ENCODE peak calls at places on chromosomes 1 and 21, in six cellular contexts. One of them, this sample, is unnamed.

GRCh38 chr1:223264983-223265663 is 98.9 kb downstream of the SUSD4 start:
- DNase-seq in endothelial cell: no peak
- DNase-seq in A549: no peak
- DNase-seq in PC-3: no peak
- DNase-seq in A673: no peak
- DNase-seq in activated B cell treated with CpG ODN at 0.5 μM for 24 hours: no peak
- DNase-seq in this sample: no peak

GRCh38 chr1:205226868-205227583 is 720 bp upstream of the TMCC2 start:
- DNase-seq in endothelial cell: no peak
- DNase-seq in PC-3: peak; percentile 63
- DNase-seq in activated B cell treated with CpG ODN at 0.5 μM for 24 hours: no peak
- DNase-seq in A549: peak; percentile 44
- DNase-seq in A673: peak; percentile 32
- DNase-seq in this sample: peak; percentile 51

GRCh38 chr1:67610450-67610849 is 74.6 kb upstream of the GADD45A start:
- DNase-seq in A673: no peak
- DNase-seq in A549: no peak
- DNase-seq in activated B cell treated with CpG ODN at 0.5 μM for 24 hours: no peak
- DNase-seq in endothelial cell: no peak
- DNase-seq in PC-3: peak; percentile 5
- DNase-seq in this sample: no peak

GRCh38 chr21:40141621-40142020 is 274.4 kb downstream of the PCP4 start:
- DNase-seq in endothelial cell: no peak
- DNase-seq in PC-3: no peak
- DNase-seq in A673: no peak
- DNase-seq in activated B cell treated with CpG ODN at 0.5 μM for 24 hours: no peak
- DNase-seq in A549: no peak
- DNase-seq in this sample: no peak

GRCh38 chr1:205567716-205568115 is 63.2 kb downstream of the CDK18 start:
- DNase-seq in PC-3: no peak
- DNase-seq in activated B cell treated with CpG ODN at 0.5 μM for 24 hours: no peak
- DNase-seq in A673: no peak
- DNase-seq in endothelial cell: no peak
- DNase-seq in A549: no peak
- DNase-seq in this sample: no peak

GRCh38 chr1:91924146-91924545 is 25.1 kb upstream of the BRDT start:
- DNase-seq in endothelial cell: no peak
- DNase-seq in A673: no peak
- DNase-seq in A549: peak; percentile 10
- DNase-seq in PC-3: peak; percentile 55
- DNase-seq in activated B cell treated with CpG ODN at 0.5 μM for 24 hours: no peak
- DNase-seq in this sample: no peak

GRCh38 chr1:19312782-19313635 is 883 bp downstream of the SLC66A1 start:
- DNase-seq in endothelial cell: no peak
- DNase-seq in activated B cell treated with CpG ODN at 0.5 μM for 24 hours: no peak
- DNase-seq in A549: no peak
- DNase-seq in A673: no peak
- DNase-seq in PC-3: no peak
- DNase-seq in this sample: no peak

GRCh38 chr1:221419513-221420088 is 322.3 kb downstream of the DUSP10 start:
- DNase-seq in PC-3: peak; percentile 41
- DNase-seq in activated B cell treated with CpG ODN at 0.5 μM for 24 hours: no peak
- DNase-seq in A549: no peak
- DNase-seq in A673: no peak
- DNase-seq in endothelial cell: no peak
- DNase-seq in this sample: no peak

GRCh38 chr1:230230948-230231738 is 164.1 kb downstream of the GALNT2 start:
- DNase-seq in PC-3: no peak
- DNase-seq in endothelial cell: no peak
- DNase-seq in activated B cell treated with CpG ODN at 0.5 μM for 24 hours: no peak
- DNase-seq in A549: no peak
- DNase-seq in A673: no peak
- DNase-seq in this sample: no peak

GRCh38 chr1:169809370-169810095 is 14.8 kb upstream of the METTL18 start:
- DNase-seq in PC-3: peak; percentile 74
- DNase-seq in activated B cell treated with CpG ODN at 0.5 μM for 24 hours: no peak
- DNase-seq in A673: peak; percentile 44
- DNase-seq in A549: peak; percentile 43
- DNase-seq in endothelial cell: peak; percentile 30
- DNase-seq in this sample: no peak

GRCh38 chr1:110390096-110390495 is 730 bp downstream of the SLC16A4 start:
- DNase-seq in A673: no peak
- DNase-seq in PC-3: no peak
- DNase-seq in activated B cell treated with CpG ODN at 0.5 μM for 24 hours: no peak
- DNase-seq in endothelial cell: no peak
- DNase-seq in A549: peak; percentile 79
- DNase-seq in this sample: no peak

GRCh38 chr1:206770531-206771352 is at the start of gene IL19:
- DNase-seq in A673: peak; percentile 9
- DNase-seq in PC-3: peak; percentile 38
- DNase-seq in endothelial cell: no peak
- DNase-seq in A549: no peak
- DNase-seq in activated B cell treated with CpG ODN at 0.5 μM for 24 hours: no peak
- DNase-seq in this sample: no peak

GRCh38 chr1:159959451-159959850 is 5.4 kb upstream of the SLAMF9 start:
- DNase-seq in A673: no peak
- DNase-seq in endothelial cell: no peak
- DNase-seq in activated B cell treated with CpG ODN at 0.5 μM for 24 hours: no peak
- DNase-seq in PC-3: peak; percentile 94
- DNase-seq in A549: no peak
- DNase-seq in this sample: no peak

GRCh38 chr1:77643456-77643855 is 39.0 kb downstream of the ZZZ3 start:
- DNase-seq in activated B cell treated with CpG ODN at 0.5 μM for 24 hours: no peak
- DNase-seq in A673: no peak
- DNase-seq in PC-3: no peak
- DNase-seq in endothelial cell: no peak
- DNase-seq in A549: no peak
- DNase-seq in this sample: no peak

GRCh38 chr1:56644941-56645662 is at the start of gene PRKAA2:
- DNase-seq in A549: peak; percentile 42
- DNase-seq in PC-3: peak; percentile 52
- DNase-seq in activated B cell treated with CpG ODN at 0.5 μM for 24 hours: peak; percentile 39
- DNase-seq in endothelial cell: peak; percentile 56
- DNase-seq in A673: peak; percentile 29
- DNase-seq in this sample: peak; percentile 37

GRCh38 chr1:86380257-86380861 is 15.8 kb downstream of the ODF2L start:
- DNase-seq in A549: peak; percentile 74
- DNase-seq in activated B cell treated with CpG ODN at 0.5 μM for 24 hours: no peak
- DNase-seq in endothelial cell: no peak
- DNase-seq in PC-3: peak; percentile 76
- DNase-seq in A673: peak; percentile 73
- DNase-seq in this sample: no peak

GRCh38 chr1:234645964-234646363 is 36.0 kb upstream of the IRF2BP2 start:
- DNase-seq in A549: no peak
- DNase-seq in endothelial cell: no peak
- DNase-seq in activated B cell treated with CpG ODN at 0.5 μM for 24 hours: no peak
- DNase-seq in PC-3: no peak
- DNase-seq in A673: no peak
- DNase-seq in this sample: no peak

GRCh38 chr21:31108969-31109368 is 70.7 kb upstream of the KRTAP19-8 start:
- DNase-seq in PC-3: peak; percentile 45
- DNase-seq in A549: no peak
- DNase-seq in endothelial cell: no peak
- DNase-seq in A673: peak; percentile 37
- DNase-seq in activated B cell treated with CpG ODN at 0.5 μM for 24 hours: no peak
- DNase-seq in this sample: no peak

GRCh38 chr1:55839626-55840025 is 624.5 kb upstream of the USP24 start:
- DNase-seq in endothelial cell: no peak
- DNase-seq in A673: no peak
- DNase-seq in A549: no peak
- DNase-seq in PC-3: no peak
- DNase-seq in activated B cell treated with CpG ODN at 0.5 μM for 24 hours: no peak
- DNase-seq in this sample: no peak

GRCh38 chr1:41238311-41239094 is 3.6 kb downstream of the SCMH1 start:
- DNase-seq in A673: no peak
- DNase-seq in activated B cell treated with CpG ODN at 0.5 μM for 24 hours: no peak
- DNase-seq in PC-3: peak; percentile 73
- DNase-seq in A549: peak; percentile 59
- DNase-seq in endothelial cell: no peak
- DNase-seq in this sample: no peak

GRCh38 chr1:156146749-156147405 is 6.5 kb upstream of the SEMA4A start:
- DNase-seq in A549: no peak
- DNase-seq in PC-3: peak; percentile 32
- DNase-seq in endothelial cell: no peak
- DNase-seq in activated B cell treated with CpG ODN at 0.5 μM for 24 hours: no peak
- DNase-seq in A673: no peak
- DNase-seq in this sample: no peak

GRCh38 chr1:23393706-23394105 is 24.1 kb upstream of the ZNF436 start:
- DNase-seq in A673: no peak
- DNase-seq in A549: no peak
- DNase-seq in activated B cell treated with CpG ODN at 0.5 μM for 24 hours: no peak
- DNase-seq in endothelial cell: no peak
- DNase-seq in PC-3: peak; percentile 4
- DNase-seq in this sample: no peak

GRCh38 chr21:45087022-45087823 is 12.8 kb downstream of the ADARB1 start:
- DNase-seq in PC-3: no peak
- DNase-seq in A549: no peak
- DNase-seq in A673: no peak
- DNase-seq in endothelial cell: no peak
- DNase-seq in activated B cell treated with CpG ODN at 0.5 μM for 24 hours: no peak
- DNase-seq in this sample: no peak

GRCh38 chr1:102937401-102937800 is 170.9 kb downstream of the COL11A1 start:
- DNase-seq in A673: no peak
- DNase-seq in endothelial cell: no peak
- DNase-seq in A549: no peak
- DNase-seq in PC-3: no peak
- DNase-seq in activated B cell treated with CpG ODN at 0.5 μM for 24 hours: no peak
- DNase-seq in this sample: no peak

GRCh38 chr1:84598418-84598817 is 24.2 kb upstream of the CTBS start:
- DNase-seq in A549: no peak
- DNase-seq in activated B cell treated with CpG ODN at 0.5 μM for 24 hours: no peak
- DNase-seq in PC-3: no peak
- DNase-seq in endothelial cell: no peak
- DNase-seq in A673: no peak
- DNase-seq in this sample: no peak

GRCh38 chr21:15732290-15732995 is 2.7 kb downstream of the USP25 start:
- DNase-seq in A549: peak; percentile 53
- DNase-seq in A673: peak; percentile 63
- DNase-seq in endothelial cell: no peak
- DNase-seq in PC-3: peak; percentile 66
- DNase-seq in activated B cell treated with CpG ODN at 0.5 μM for 24 hours: no peak
- DNase-seq in this sample: no peak

GRCh38 chr1:107449326-107449725 is 308.5 kb downstream of the NTNG1 start:
- DNase-seq in activated B cell treated with CpG ODN at 0.5 μM for 24 hours: no peak
- DNase-seq in PC-3: no peak
- DNase-seq in A673: no peak
- DNase-seq in A549: no peak
- DNase-seq in endothelial cell: no peak
- DNase-seq in this sample: no peak

DNA sequence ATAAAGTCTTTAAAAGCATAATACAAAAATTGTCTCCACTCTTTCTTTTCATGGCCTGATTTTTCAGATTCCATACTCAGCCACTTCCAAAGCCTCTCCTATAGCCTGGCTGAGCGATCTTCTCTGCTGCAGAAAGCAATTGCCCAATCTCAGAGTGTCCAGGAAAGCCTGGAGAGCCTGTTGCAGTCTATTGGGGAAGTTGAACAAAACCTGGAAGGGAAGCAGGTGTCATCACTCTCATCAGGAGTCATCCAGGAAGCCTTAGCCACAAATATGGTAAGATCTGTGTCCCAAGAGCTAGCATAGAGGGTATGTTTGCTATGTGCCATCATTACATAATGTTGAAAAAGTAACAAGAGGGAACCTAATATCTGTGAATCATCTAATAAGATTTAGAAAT is 130.7 kb upstream of the BMP8A start:
- DNase-seq in A549: no peak
- DNase-seq in activated B cell treated with CpG ODN at 0.5 μM for 24 hours: no peak
- DNase-seq in PC-3: no peak
- DNase-seq in endothelial cell: peak; percentile 5
- DNase-seq in A673: no peak
- DNase-seq in this sample: no peak
- TF ChIP-seq CTCF in A549: no peak
- TF ChIP-seq CTCF in activated B cell treated with CpG ODN at 0.5 μM for 24 hours: no peak
- TF ChIP-seq CTCF in PC-3: no peak
- TF ChIP-seq CTCF in endothelial cell: no peak
- TF ChIP-seq CTCF in A673: no peak
- TF ChIP-seq CTCF in this sample: no peak

GRCh38 chr1:37020653-37021277 is 13.6 kb downstream of the GRIK3 start:
- DNase-seq in activated B cell treated with CpG ODN at 0.5 μM for 24 hours: no peak
- DNase-seq in A549: no peak
- DNase-seq in PC-3: peak; percentile 4
- DNase-seq in endothelial cell: peak; percentile 74
- DNase-seq in A673: peak; percentile 43
- DNase-seq in this sample: no peak
- TF ChIP-seq CTCF in activated B cell treated with CpG ODN at 0.5 μM for 24 hours: no peak
- TF ChIP-seq CTCF in A549: no peak
- TF ChIP-seq CTCF in PC-3: peak; percentile 19
- TF ChIP-seq CTCF in endothelial cell: no peak
- TF ChIP-seq CTCF in A673: peak; percentile 41
- TF ChIP-seq CTCF in this sample: no peak

GRCh38 chr1:227234998-227235405 is 83.3 kb downstream of the CDC42BPA start:
- DNase-seq in A549: peak; percentile 87
- DNase-seq in activated B cell treated with CpG ODN at 0.5 μM for 24 hours: no peak
- DNase-seq in A673: peak; percentile 90
- DNase-seq in PC-3: peak; percentile 95
- DNase-seq in endothelial cell: peak; percentile 60
- DNase-seq in this sample: no peak
- TF ChIP-seq CTCF in A549: peak; percentile 65
- TF ChIP-seq CTCF in activated B cell treated with CpG ODN at 0.5 μM for 24 hours: no peak
- TF ChIP-seq CTCF in A673: peak; percentile 84
- TF ChIP-seq CTCF in PC-3: peak; percentile 98
- TF ChIP-seq CTCF in endothelial cell: peak; percentile 62
- TF ChIP-seq CTCF in this sample: peak; percentile 29

GRCh38 chr1:166876540-166876838 is 425 bp upstream of the TADA1 start:
- DNase-seq in activated B cell treated with CpG ODN at 0.5 μM for 24 hours: no peak
- DNase-seq in PC-3: no peak
- DNase-seq in A549: no peak
- DNase-seq in A673: no peak
- DNase-seq in endothelial cell: no peak
- DNase-seq in this sample: no peak
- TF ChIP-seq CTCF in activated B cell treated with CpG ODN at 0.5 μM for 24 hours: no peak
- TF ChIP-seq CTCF in PC-3: peak; percentile 38
- TF ChIP-seq CTCF in A549: no peak
- TF ChIP-seq CTCF in A673: peak; percentile 31
- TF ChIP-seq CTCF in endothelial cell: no peak
- TF ChIP-seq CTCF in this sample: no peak

This sample was measured in mesothelial cell of epicardium.